ENCODE peak calls at places on chromosomes 4 and X, in six cellular contexts. R is H1, P is mesenchymal stem cell, S is H9, L is mesendoderm, E is neuronal stem cell. X is an unnamed sample.

GRCh38 chr4:13264126-13264525 is 220.0 kb downstream of the RAB28 start:
- DNase-seq in R (no peak), P (peak; percentile 47), S (no peak), L (no peak), E (no peak), X (no peak)

GRCh38 chrX:1535241-1536041 is 1.5 kb downstream of the P2RY8 start:
- DNase-seq in R (no peak), P (no peak), S (no peak), L (no peak), E (no peak), X (no peak)

GRCh38 chrX:154298312-154298711 is 2.7 kb downstream of the TKTL1 start:
- DNase-seq in R (no peak), P (no peak), S (no peak), L (no peak), E (no peak), X (no peak)

GRCh38 chr4:154049457-154050181 is 260.7 kb upstream of the SFRP2 start:
- DNase-seq in R (peak; percentile 17), P (peak; percentile 56), S (peak; percentile 77), L (peak; percentile 79), E (no peak), X (peak; percentile 36)

GRCh38 chrX:71958281-71958675 is 47.6 kb downstream of the NHSL2 start:
- DNase-seq in R (no peak), P (no peak), S (no peak), L (peak; percentile 83), E (peak; percentile 38), X (no peak)

GRCh38 chr4:70893790-70894189 is 8.4 kb upstream of the MOB1B start:
- DNase-seq in R (no peak), P (no peak), S (no peak), L (no peak), E (no peak), X (no peak)

GRCh38 chr4:131348258-131348657 is 1800.8 kb upstream of the PCDH10 start:
- DNase-seq in R (no peak), P (no peak), S (no peak), L (no peak), E (no peak), X (no peak)

GRCh38 chr4:112038861-112039260 is 106.4 kb upstream of the FAM241A start:
- DNase-seq in R (no peak), P (peak; percentile 53), S (no peak), L (no peak), E (no peak), X (no peak)

GRCh38 chr4:27930291-27930690 is 1069.7 kb downstream of the STIM2 start:
- DNase-seq in R (no peak), P (no peak), S (no peak), L (no peak), E (no peak), X (no peak)

GRCh38 chrX:35122756-35123155 is 180.2 kb downstream of the FAM47B start:
- DNase-seq in R (no peak), P (peak; percentile 3), S (no peak), L (no peak), E (no peak), X (no peak)

GRCh38 chrX:153668423-153669173 is 5.0 kb downstream of the PNCK start:
- DNase-seq in R (no peak), P (no peak), S (no peak), L (no peak), E (no peak), X (no peak)

GRCh38 chrX:84340981-84341380 is 153.0 kb upstream of the RPS6KA6 start:
- DNase-seq in R (no peak), P (peak; percentile 57), S (no peak), L (no peak), E (no peak), X (peak; percentile 1)

GRCh38 chrX:113399501-113400192 is 559.0 kb upstream of the AMOT start:
- DNase-seq in R (no peak), P (peak; percentile 55), S (no peak), L (no peak), E (no peak), X (no peak)

GRCh38 chr4:141913928-141914327 is 277.5 kb downstream of the IL15 start:
- DNase-seq in R (no peak), P (no peak), S (no peak), L (no peak), E (no peak), X (no peak)

GRCh38 chrX:1425381-1425780 is 27.3 kb downstream of the ASMTL start:
- DNase-seq in R (no peak), P (no peak), S (no peak), L (no peak), E (no peak), X (no peak)

GRCh38 chrX:53114864-53115549 is 21.1 kb downstream of the KANTR start:
- DNase-seq in R (no peak), P (no peak), S (no peak), L (no peak), E (no peak), X (no peak)

GRCh38 chrX:118974908-118975671 is 672 bp downstream of the LONRF3 start:
- DNase-seq in R (no peak), P (peak; percentile 14), S (peak; percentile 41), L (peak; percentile 67), E (no peak), X (peak; percentile 2)

GRCh38 chr4:86380176-86380724 is 20.4 kb upstream of the MAPK10 start:
- DNase-seq in R (no peak), P (no peak), S (no peak), L (no peak), E (no peak), X (no peak)

GRCh38 chr4:122542411-122543236 is 78.2 kb downstream of the IL21 start:
- DNase-seq in R (no peak), P (peak; percentile 79), S (no peak), L (no peak), E (no peak), X (no peak)

GRCh38 chr4:11783588-11783987 is 354.9 kb upstream of the HS3ST1 start:
- DNase-seq in R (no peak), P (no peak), S (no peak), L (no peak), E (no peak), X (no peak)

GRCh38 chr4:10102193-10102980 is 14.2 kb downstream of the WDR1 start:
- DNase-seq in R (no peak), P (no peak), S (no peak), L (no peak), E (no peak), X (no peak)

GRCh38 chrX:71579136-71579989 is 1.1 kb downstream of the GCNA start:
- DNase-seq in R (no peak), P (no peak), S (peak; percentile 39), L (peak; percentile 79), E (no peak), X (no peak)

GRCh38 chr4:184434496-184435066 is 39.8 kb downstream of the IRF2 start:
- DNase-seq in R (no peak), P (no peak), S (no peak), L (no peak), E (no peak), X (no peak)

GRCh38 chr4:177131736-177132135 is 177.9 kb upstream of the NEIL3 start:
- DNase-seq in R (no peak), P (no peak), S (no peak), L (no peak), E (no peak), X (no peak)

GRCh38 chr4:157172011-157172410 is 48.5 kb upstream of the GRIA2 start:
- DNase-seq in R (no peak), P (no peak), S (no peak), L (peak; percentile 2), E (no peak), X (no peak)

GRCh38 chr4:43339435-43339834 is 446.9 kb downstream of the GRXCR1 start:
- DNase-seq in R (no peak), P (peak; percentile 70), S (no peak), L (no peak), E (no peak), X (no peak)

DNA sequence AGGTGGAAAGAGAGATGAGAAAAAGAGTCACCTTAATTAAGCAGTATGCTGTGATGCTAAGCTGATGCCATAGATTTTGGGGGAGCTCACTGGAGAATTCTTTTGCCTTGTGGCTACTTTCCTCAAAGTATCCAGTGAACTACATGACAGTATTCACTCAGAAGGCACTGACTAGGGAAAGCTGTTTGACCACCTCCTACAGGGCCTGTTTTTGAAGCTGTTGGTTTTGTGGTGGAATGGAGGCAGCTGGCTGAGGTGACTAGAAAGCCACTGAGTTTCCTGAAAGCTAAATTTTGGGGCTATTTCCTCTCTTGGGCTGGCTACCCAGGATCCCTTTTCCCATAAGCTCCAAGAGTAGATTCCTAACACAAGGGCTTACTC is 124.8 kb upstream of the EOLA2 start:
- DNase-seq in R (no peak), P (no peak), S (no peak), L (no peak), E (no peak), X (no peak)
- H3K4ac ChIP-seq in R (no peak overlapping the region), P (no peak overlapping the region), S (no peak overlapping the region), L (no peak overlapping the region), E (no peak overlapping the region), X (no peak overlapping the region)

DNA sequence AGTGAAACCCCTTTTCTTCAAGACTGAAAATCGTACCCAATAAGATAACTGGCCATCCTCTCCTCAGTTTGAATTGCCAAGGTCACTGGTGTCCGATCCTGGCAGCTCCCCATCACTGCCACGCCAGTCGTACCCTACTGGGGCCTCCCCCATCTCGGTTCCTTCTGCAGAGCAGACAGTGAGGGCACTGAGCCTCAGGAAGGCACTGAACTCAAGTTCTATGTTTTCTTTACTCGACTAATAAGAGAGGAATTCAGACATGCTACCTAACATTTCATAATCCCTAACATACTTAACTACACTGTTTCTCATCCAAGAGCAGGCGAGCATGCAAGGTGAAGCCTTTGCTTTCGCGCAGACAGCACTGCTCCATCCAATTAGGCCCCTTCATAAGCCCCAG is 23.4 kb downstream of the ZFYVE28 start:
- DNase-seq in R (no peak), P (no peak), S (no peak), L (no peak), E (no peak), X (peak; percentile 32)
- H3K18ac ChIP-seq in R (no peak overlapping the region), P (no peak overlapping the region), S (no peak overlapping the region), L (no peak overlapping the region), E (no peak overlapping the region), X (no peak overlapping the region)

DNA sequence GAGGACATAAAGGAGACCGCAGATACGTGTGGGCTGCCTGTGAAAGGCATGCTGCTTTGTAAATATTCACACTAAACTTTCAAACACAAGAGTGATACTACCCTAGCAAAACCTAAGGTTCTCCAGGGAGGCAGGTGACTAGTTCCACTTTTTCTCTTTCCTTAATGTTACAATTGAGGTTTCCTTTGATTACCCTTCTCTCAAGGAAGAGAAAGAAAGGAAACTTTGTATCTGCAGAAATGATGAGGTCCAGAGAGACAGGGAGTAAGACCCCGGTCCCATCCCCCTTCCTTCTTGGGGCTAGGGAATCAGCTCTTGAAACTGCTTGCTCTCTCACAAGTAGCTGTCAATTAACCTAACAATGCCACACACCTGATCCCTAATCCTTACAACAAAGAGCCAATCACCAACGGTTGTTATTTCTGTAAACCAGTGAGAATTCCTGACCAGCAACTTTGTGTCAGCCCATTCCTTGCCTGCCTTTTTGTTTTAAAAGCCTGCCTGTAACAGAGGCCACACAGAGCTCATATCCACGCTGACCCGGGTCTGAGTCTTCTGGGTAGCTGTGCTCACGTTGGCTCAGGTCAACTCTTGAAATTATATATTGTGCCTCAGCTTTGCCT is 754.8 kb upstream of the FRG1 start:
- DNase-seq in R (peak; percentile 76), P (no peak), S (peak; percentile 87), L (peak; percentile 91), E (peak; percentile 66), X (no peak)
- H3K4ac ChIP-seq in R (no peak overlapping the region), P (no peak overlapping the region), S (no peak overlapping the region), L (no peak overlapping the region), E (no peak overlapping the region), X (no peak overlapping the region)

GRCh38 chr4:182449186-182449880 is 206.1 kb downstream of the TENM3 start:
- DNase-seq in R (peak; percentile 44), P (peak; percentile 8), S (peak; percentile 75), L (peak; percentile 93), E (no peak), X (peak; percentile 56)
- H3K18ac ChIP-seq in R (peak overlapping the region; percentile 38), P (peak overlapping the region; percentile 52), S (no peak overlapping the region), L (peak overlapping the region; percentile 43), E (peak overlapping the region; percentile 80), X (peak overlapping the region; percentile 64)